ENCODE peak calls at places on chromosome 14, in nine cellular contexts. I is heart left ventricle, W is lung, F is uterus, M is HCT116, R is tibial artery, L is brain microvascular endothelial cell, E is heart right ventricle, P is psoas muscle. U is an unnamed sample. For H3K36me3, the result is how much of the 10 kb centered on the place peaks cover.

GRCh38 chr14:76953196-76953945 is 75.1 kb downstream of the IRF2BPL start:
- DNase-seq in I (peak), W (peak), F (peak), M (peak), R (peak), L (peak), E (peak), P (peak), U (no peak)

GRCh38 chr14:21057803-21058675 is at the start of gene RNASE8:
- DNase-seq in I (no peak), W (no peak), F (no peak), M (no peak), R (no peak), L (no peak), E (no peak), P (no peak), U (no peak)

GRCh38 chr14:93160353-93160801 is 24.3 kb downstream of the MOAP1 start:
- DNase-seq in I (no peak), W (no peak), F (no peak), M (peak), R (no peak), L (peak), E (no peak), P (no peak), U (no peak)

GRCh38 chr14:96722751-96723150 is 74.4 kb upstream of the VRK1 start:
- DNase-seq in I (no peak), W (no peak), F (no peak), M (no peak), R (no peak), L (no peak), E (no peak), P (no peak), U (no peak)

GRCh38 chr14:64209428-64210165 is 84.6 kb downstream of the ESR2 start:
- DNase-seq in I (peak), W (peak), F (peak), M (no peak), R (no peak), L (no peak), E (peak), P (peak), U (no peak)

GRCh38 chr14:55336691-55337090 is 65.5 kb downstream of the FBXO34 start:
- DNase-seq in I (no peak), W (no peak), F (no peak), M (no peak), R (no peak), L (no peak), E (no peak), P (no peak), U (no peak)

GRCh38 chr14:81534510-81535074 is 939 bp upstream of the SEL1L start:
- DNase-seq in I (no peak), W (no peak), F (no peak), M (no peak), R (no peak), L (no peak), E (no peak), P (no peak), U (no peak)

GRCh38 chr14:28759658-28760313 is 6.8 kb upstream of the FOXG1 start:
- DNase-seq in I (no peak), W (no peak), F (no peak), M (no peak), R (no peak), L (no peak), E (no peak), P (no peak), U (no peak)

GRCh38 chr14:93952829-93953228 is 23.5 kb downstream of the ASB2 start:
- DNase-seq in I (no peak), W (no peak), F (no peak), M (no peak), R (no peak), L (no peak), E (no peak), P (no peak), U (no peak)

GRCh38 chr14:96051642-96052540 is 12.7 kb downstream of the C14orf132 start:
- DNase-seq in I (no peak), W (no peak), F (no peak), M (peak), R (no peak), L (no peak), E (no peak), P (no peak), U (no peak)

GRCh38 chr14:96098309-96098998 is 59.3 kb downstream of the C14orf132 start:
- DNase-seq in I (no peak), W (peak), F (no peak), M (peak), R (no peak), L (no peak), E (no peak), P (no peak), U (no peak)

GRCh38 chr14:89264196-89264800 is 152.7 kb downstream of the FOXN3 start:
- DNase-seq in I (no peak), W (no peak), F (no peak), M (no peak), R (no peak), L (no peak), E (no peak), P (no peak), U (no peak)

GRCh38 chr14:94176808-94177207 is 2.7 kb downstream of the PPP4R4 start:
- DNase-seq in I (no peak), W (no peak), F (no peak), M (no peak), R (no peak), L (no peak), E (no peak), P (no peak), U (no peak)

GRCh38 chr14:100536721-100537700 is 50.2 kb downstream of the BEGAIN start:
- DNase-seq in I (peak), W (no peak), F (peak), M (no peak), R (no peak), L (no peak), E (peak), P (peak), U (no peak)

DNA sequence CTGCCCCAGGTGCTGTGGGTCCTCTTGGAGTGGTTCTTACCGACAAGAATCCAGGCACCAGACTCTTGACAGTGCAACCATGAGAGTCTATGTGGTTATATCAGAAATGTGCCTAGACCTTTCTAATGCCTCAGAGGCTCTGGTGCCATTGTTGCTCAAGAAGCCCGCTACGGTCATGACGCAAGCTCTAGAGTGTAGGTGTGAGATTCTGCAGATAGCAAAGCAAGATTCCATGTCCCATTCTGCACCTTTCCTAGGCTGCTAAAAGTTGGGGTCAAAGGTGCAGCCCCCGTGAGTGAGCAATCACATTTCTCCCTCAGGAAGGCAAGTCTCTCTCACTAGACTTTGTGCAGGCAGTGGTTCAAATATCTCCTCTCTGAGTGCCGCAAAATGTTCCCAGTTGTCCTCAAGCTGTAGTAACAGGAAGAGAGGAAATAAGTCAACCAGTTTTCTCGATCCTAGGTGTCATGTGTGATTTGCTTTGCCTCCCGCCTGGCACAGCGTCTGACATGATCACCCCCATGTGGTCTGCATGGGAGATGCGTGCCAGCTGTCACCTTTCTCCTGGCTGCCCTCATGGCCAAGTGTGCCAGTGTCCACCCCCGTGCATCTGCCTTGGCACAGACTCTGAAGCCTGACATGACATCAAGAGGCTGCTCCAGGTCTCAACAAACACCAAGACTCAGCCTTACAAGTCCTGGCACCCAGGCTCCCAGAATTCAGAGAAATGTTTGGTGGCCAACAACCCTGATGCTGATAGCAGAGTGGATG is 122.5 kb upstream of the COCH start:
- DNase-seq in I (no peak), W (no peak), F (no peak), M (no peak), R (no peak), L (no peak), E (no peak), P (no peak), U (no peak)
- TF ChIP-seq CTCF in I (no peak), W (no peak), F (no peak), M (no peak), R (no peak), L (no peak), E (no peak), P (no peak), U (no peak)

DNA sequence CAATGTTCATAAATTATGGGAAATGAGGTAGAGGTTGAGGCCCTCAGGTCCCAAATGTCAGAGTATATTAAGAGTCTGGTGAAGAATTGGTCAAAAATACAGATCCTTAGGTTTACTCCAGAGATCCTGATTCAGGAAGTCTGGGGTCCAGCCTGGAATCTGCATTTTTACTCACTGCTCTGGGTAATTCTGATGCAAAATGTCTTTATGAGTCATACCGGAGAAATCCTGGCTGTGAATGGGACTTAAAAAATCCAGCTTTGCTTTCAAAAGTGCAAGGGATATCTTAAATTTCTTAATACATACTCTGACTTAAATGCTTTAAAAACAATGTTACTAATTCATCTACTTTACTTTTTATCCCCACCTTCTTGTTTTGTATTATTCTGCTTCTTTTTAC is 74.5 kb downstream of the FERMT2 start:
- DNase-seq in I (no peak), W (no peak), F (no peak), M (no peak), R (no peak), L (no peak), E (no peak), P (no peak), U (no peak)
- H3K36me3 ChIP-seq in I (half or more), W (under half), F (under half), M (under half), R (under half), L (half or more), E (half or more), P (under half), U (under half)

GRCh38 chr14:54003064-54003463 is 46.4 kb upstream of the BMP4 start:
- DNase-seq in I (no peak), W (no peak), F (no peak), M (no peak), R (no peak), L (no peak), E (no peak), P (no peak), U (no peak)

GRCh38 chr14:54002653-54003052 is 46.0 kb upstream of the BMP4 start:
- DNase-seq in I (no peak), W (no peak), F (no peak), M (no peak), R (no peak), L (peak), E (no peak), P (no peak), U (no peak)

GRCh38 chr14:53999061-53999488 is 42.5 kb upstream of the BMP4 start:
- DNase-seq in I (no peak), W (peak), F (no peak), M (no peak), R (no peak), L (peak), E (no peak), P (no peak), U (peak)

GRCh38 chr14:54000341-54000811 is 43.8 kb upstream of the BMP4 start:
- DNase-seq in I (no peak), W (no peak), F (no peak), M (no peak), R (no peak), L (peak), E (no peak), P (no peak), U (no peak)

GRCh38 chr14:54001189-54001878 is 44.7 kb upstream of the BMP4 start:
- DNase-seq in I (no peak), W (no peak), F (no peak), M (no peak), R (no peak), L (no peak), E (no peak), P (no peak), U (no peak)
- H3K4me3 ChIP-seq in I (no peak), W (no peak), F (no peak), M (no peak), R (no peak), L (no peak), E (no peak), P (no peak), U (no peak)

GRCh38 chr14:36863271-36863670 is 201.6 kb downstream of the PAX9 start:
- DNase-seq in I (no peak), W (no peak), F (no peak), M (no peak), R (no peak), L (no peak), E (no peak), P (no peak), U (no peak)
- TF ChIP-seq CTCF in I (no peak), W (no peak), F (no peak), M (no peak), R (no peak), L (no peak), E (no peak), P (no peak), U (no peak)

DNA sequence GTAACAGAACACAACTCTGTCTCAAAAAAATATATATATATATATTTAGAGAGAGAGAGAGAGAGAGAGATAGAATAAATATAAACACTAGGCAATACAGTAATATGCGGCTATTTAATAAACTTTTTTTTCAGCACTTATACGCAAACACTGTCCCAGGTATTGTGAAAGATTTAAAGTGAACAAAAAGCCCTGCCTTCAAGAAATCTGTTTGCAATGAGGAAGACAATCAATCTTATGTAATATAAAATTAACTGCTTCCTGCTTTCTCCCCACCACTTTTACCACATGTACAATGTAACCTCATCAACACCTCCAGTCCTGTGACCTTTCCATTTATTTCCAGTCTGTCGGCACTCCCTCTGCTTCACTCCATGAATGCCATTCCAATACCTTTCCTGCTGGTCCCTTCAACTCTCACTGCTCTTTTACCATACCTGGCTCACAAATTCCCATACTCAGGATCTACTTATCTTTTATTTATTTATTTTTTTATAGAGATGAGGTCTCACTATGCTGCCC is 10.5 kb downstream of the SNX6 start:
- DNase-seq in I (no peak), W (no peak), F (no peak), M (no peak), R (no peak), L (no peak), E (no peak), P (no peak), U (no peak)
- H3K36me3 ChIP-seq in I (half or more), W (under half), F (under half), M (under half), R (half or more), L (under half), E (under half), P (under half), U (under half)

GRCh38 chr14:101823081-101823480 is 61.6 kb downstream of the PPP2R5C start:
- DNase-seq in I (no peak), W (no peak), F (no peak), M (no peak), R (no peak), L (no peak), E (no peak), P (no peak), U (no peak)
- H3K4me3 ChIP-seq in I (peak), W (no peak), F (peak), M (no peak), R (peak), L (no peak), E (no peak), P (peak), U (no peak)

DNA sequence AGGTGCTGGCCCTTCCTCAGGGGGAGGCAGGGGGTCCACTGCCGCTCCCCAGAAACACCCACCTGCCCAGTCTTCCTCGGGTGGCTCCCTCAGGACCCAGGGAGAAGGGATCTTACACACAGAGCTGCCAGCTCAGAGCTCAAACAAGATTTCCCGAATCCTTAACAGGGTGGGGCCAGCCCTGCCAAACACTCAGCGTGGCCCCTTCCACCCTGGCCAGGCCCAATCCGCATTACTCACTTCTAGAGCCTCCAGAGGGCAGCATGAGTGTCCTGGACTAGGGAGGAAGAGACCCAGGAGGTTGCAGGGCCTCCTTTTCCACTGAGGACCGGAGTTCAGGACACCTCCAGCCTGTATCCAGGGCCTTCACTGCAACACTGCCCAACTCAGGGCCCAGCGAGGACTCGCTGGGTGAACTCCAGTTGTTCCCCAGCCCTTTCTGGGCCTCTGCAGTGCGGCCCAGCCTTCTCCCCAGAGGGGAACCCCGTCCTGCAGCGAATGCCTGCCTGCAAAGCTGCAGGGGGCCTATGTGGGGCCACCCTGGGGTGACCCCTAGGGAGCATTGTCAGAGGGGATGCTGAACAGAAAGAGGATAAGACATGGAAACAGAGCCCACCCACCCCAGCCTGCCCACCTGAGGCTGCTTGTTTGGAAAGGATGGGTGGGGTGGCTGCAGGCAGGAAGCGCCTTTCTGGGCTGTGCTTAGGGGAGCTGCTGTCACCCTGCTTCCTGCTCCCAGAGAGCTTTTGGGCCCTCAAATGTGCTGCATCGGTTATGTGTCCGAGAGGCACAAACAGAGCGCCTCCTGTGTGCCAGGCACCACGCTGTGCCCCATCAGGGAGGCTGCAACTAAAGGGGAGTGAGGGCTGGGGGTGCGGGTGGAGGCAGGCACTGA is 43.8 kb downstream of the CCNK start:
- DNase-seq in I (peak), W (no peak), F (no peak), M (no peak), R (no peak), L (peak), E (no peak), P (peak), U (no peak)
- TF ChIP-seq CTCF in I (peak), W (peak), F (peak), M (peak), R (no peak), L (peak), E (peak), P (no peak), U (peak)

DNA sequence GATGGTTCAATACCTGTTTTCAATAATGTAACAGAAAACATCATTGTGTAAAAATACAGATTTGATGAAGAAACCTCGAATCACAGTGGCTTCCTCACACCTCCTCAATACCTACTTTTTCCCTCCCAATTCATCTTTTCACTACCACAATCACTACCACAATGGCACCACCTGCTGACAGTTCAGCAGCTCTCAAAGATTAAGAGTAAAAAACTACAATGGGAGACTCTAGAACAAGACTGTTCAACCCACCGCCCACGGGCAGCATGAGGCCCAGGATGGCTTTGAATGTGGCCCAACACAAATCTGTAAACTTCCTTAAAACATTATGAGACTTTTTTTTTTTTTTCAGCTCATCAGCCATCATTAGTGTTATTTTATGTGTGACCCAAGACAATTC is 15.2 kb downstream of the MED6 start:
- DNase-seq in I (no peak), W (no peak), F (no peak), M (no peak), R (no peak), L (no peak), E (no peak), P (no peak), U (no peak)
- H3K36me3 ChIP-seq in I (half or more), W (under half), F (under half), M (under half), R (half or more), L (under half), E (under half), P (under half), U (under half)